ENCODE peak calls at places on chromosomes 13 and 19, in eight cellular contexts. One of them, this sample, is unnamed.

GRCh38 chr13:103961129-103961528 is 894.9 kb upstream of the SLC10A2 start:
- DNase-seq in psoas muscle: no peak
- DNase-seq in MG63: no peak
- DNase-seq in Right ventricle myocardium superior: no peak
- DNase-seq in adipocyte: no peak
- DNase-seq in left cardiac atrium: no peak
- DNase-seq in EL: no peak
- DNase-seq in M059J: no peak
- DNase-seq in this sample: no peak

GRCh38 chr19:49889687-49890348 is 6.9 kb downstream of the IL4I1 start:
- DNase-seq in psoas muscle: peak
- DNase-seq in MG63: no peak
- DNase-seq in Right ventricle myocardium superior: peak
- DNase-seq in adipocyte: peak
- DNase-seq in left cardiac atrium: peak
- DNase-seq in EL: peak
- DNase-seq in M059J: no peak
- DNase-seq in this sample: peak

GRCh38 chr13:36815069-36815468 is 4.0 kb upstream of the RFXAP start:
- DNase-seq in psoas muscle: no peak
- DNase-seq in MG63: no peak
- DNase-seq in Right ventricle myocardium superior: no peak
- DNase-seq in adipocyte: peak
- DNase-seq in left cardiac atrium: no peak
- DNase-seq in EL: peak
- DNase-seq in M059J: peak
- DNase-seq in this sample: no peak

GRCh38 chr19:40139533-40140287 is 49.0 kb upstream of the ZNF780A start:
- DNase-seq in psoas muscle: no peak
- DNase-seq in MG63: no peak
- DNase-seq in Right ventricle myocardium superior: no peak
- DNase-seq in adipocyte: peak
- DNase-seq in left cardiac atrium: no peak
- DNase-seq in EL: peak
- DNase-seq in M059J: peak
- DNase-seq in this sample: no peak

GRCh38 chr19:50003254-50003788 is 21.9 kb downstream of the VRK3 start:
- DNase-seq in psoas muscle: no peak
- DNase-seq in MG63: no peak
- DNase-seq in Right ventricle myocardium superior: no peak
- DNase-seq in adipocyte: no peak
- DNase-seq in left cardiac atrium: no peak
- DNase-seq in EL: no peak
- DNase-seq in M059J: no peak
- DNase-seq in this sample: no peak

GRCh38 chr13:94454334-94454733 is 25.1 kb downstream of the DCT start:
- DNase-seq in psoas muscle: no peak
- DNase-seq in MG63: no peak
- DNase-seq in Right ventricle myocardium superior: no peak
- DNase-seq in adipocyte: no peak
- DNase-seq in left cardiac atrium: no peak
- DNase-seq in EL: no peak
- DNase-seq in M059J: no peak
- DNase-seq in this sample: no peak

GRCh38 chr19:47230122-47230920 is 678 bp downstream of the BBC3 start:
- DNase-seq in psoas muscle: peak
- DNase-seq in MG63: peak
- DNase-seq in Right ventricle myocardium superior: peak
- DNase-seq in adipocyte: peak
- DNase-seq in left cardiac atrium: peak
- DNase-seq in EL: peak
- DNase-seq in M059J: peak
- DNase-seq in this sample: peak

GRCh38 chr13:22866221-22866620 is 314.6 kb upstream of the SGCG start:
- DNase-seq in psoas muscle: no peak
- DNase-seq in MG63: no peak
- DNase-seq in Right ventricle myocardium superior: no peak
- DNase-seq in adipocyte: no peak
- DNase-seq in left cardiac atrium: no peak
- DNase-seq in EL: no peak
- DNase-seq in M059J: no peak
- DNase-seq in this sample: no peak

GRCh38 chr13:76696370-76696769 is 189.8 kb downstream of the KCTD12 start:
- DNase-seq in psoas muscle: no peak
- DNase-seq in MG63: peak
- DNase-seq in Right ventricle myocardium superior: no peak
- DNase-seq in adipocyte: peak
- DNase-seq in left cardiac atrium: no peak
- DNase-seq in EL: no peak
- DNase-seq in M059J: no peak
- DNase-seq in this sample: no peak

GRCh38 chr13:96817336-96817941 is 176.8 kb downstream of the OXGR1 start:
- DNase-seq in psoas muscle: no peak
- DNase-seq in MG63: no peak
- DNase-seq in Right ventricle myocardium superior: no peak
- DNase-seq in adipocyte: peak
- DNase-seq in left cardiac atrium: no peak
- DNase-seq in EL: peak
- DNase-seq in M059J: no peak
- DNase-seq in this sample: no peak

GRCh38 chr19:52297601-52298358 is 811 bp downstream of the ZNF480 start:
- DNase-seq in psoas muscle: no peak
- DNase-seq in MG63: no peak
- DNase-seq in Right ventricle myocardium superior: no peak
- DNase-seq in adipocyte: no peak
- DNase-seq in left cardiac atrium: no peak
- DNase-seq in EL: peak
- DNase-seq in M059J: no peak
- DNase-seq in this sample: no peak

GRCh38 chr19:5478925-5479588 is 23.8 kb downstream of the ZNRF4 start:
- DNase-seq in psoas muscle: no peak
- DNase-seq in MG63: no peak
- DNase-seq in Right ventricle myocardium superior: no peak
- DNase-seq in adipocyte: no peak
- DNase-seq in left cardiac atrium: no peak
- DNase-seq in EL: no peak
- DNase-seq in M059J: no peak
- DNase-seq in this sample: no peak

GRCh38 chr13:41500501-41500900 is 43.2 kb downstream of the RGCC start:
- DNase-seq in psoas muscle: no peak
- DNase-seq in MG63: peak
- DNase-seq in Right ventricle myocardium superior: no peak
- DNase-seq in adipocyte: no peak
- DNase-seq in left cardiac atrium: no peak
- DNase-seq in EL: no peak
- DNase-seq in M059J: no peak
- DNase-seq in this sample: no peak

GRCh38 chr19:42594617-42595489 is at the start of gene CEACAM8:
- DNase-seq in psoas muscle: no peak
- DNase-seq in MG63: no peak
- DNase-seq in Right ventricle myocardium superior: no peak
- DNase-seq in adipocyte: no peak
- DNase-seq in left cardiac atrium: no peak
- DNase-seq in EL: no peak
- DNase-seq in M059J: no peak
- DNase-seq in this sample: peak

GRCh38 chr19:13132471-13133166 is 14.6 kb downstream of the NACC1 start:
- DNase-seq in psoas muscle: no peak
- DNase-seq in MG63: no peak
- DNase-seq in Right ventricle myocardium superior: no peak
- DNase-seq in adipocyte: peak
- DNase-seq in left cardiac atrium: no peak
- DNase-seq in EL: peak
- DNase-seq in M059J: peak
- DNase-seq in this sample: no peak